ENCODE peak calls at places on chromosomes 12 and 14, in six cellular contexts. One of them, this sample, is unnamed.

GRCh38 chr14:51595831-51596472 is 55.8 kb upstream of the FRMD6 start:
- DNase-seq in gastrocnemius medialis: no peak
- DNase-seq in thoracic aorta: no peak
- DNase-seq in K562: no peak
- DNase-seq in lung: no peak
- DNase-seq in breast epithelium: no peak
- DNase-seq in this sample: no peak

GRCh38 chr12:120231316-120232011 is 30.6 kb upstream of the RPLP0 start:
- DNase-seq in gastrocnemius medialis: peak
- DNase-seq in thoracic aorta: peak
- DNase-seq in K562: peak
- DNase-seq in lung: peak
- DNase-seq in breast epithelium: no peak
- DNase-seq in this sample: peak

GRCh38 chr12:103840399-103840880 is 594 bp downstream of the NT5DC3 start:
- DNase-seq in gastrocnemius medialis: peak
- DNase-seq in thoracic aorta: peak
- DNase-seq in K562: peak
- DNase-seq in lung: no peak
- DNase-seq in breast epithelium: no peak
- DNase-seq in this sample: peak

GRCh38 chr12:53232641-53233538 is 881 bp upstream of the RARG start:
- DNase-seq in gastrocnemius medialis: no peak
- DNase-seq in thoracic aorta: no peak
- DNase-seq in K562: peak
- DNase-seq in lung: no peak
- DNase-seq in breast epithelium: no peak
- DNase-seq in this sample: peak

GRCh38 chr12:106769078-106769477 is 5.4 kb upstream of the RIC8B start:
- DNase-seq in gastrocnemius medialis: no peak
- DNase-seq in thoracic aorta: no peak
- DNase-seq in K562: no peak
- DNase-seq in lung: no peak
- DNase-seq in breast epithelium: no peak
- DNase-seq in this sample: no peak

GRCh38 chr14:90808759-90809529 is 7.3 kb downstream of the TTC7B start:
- DNase-seq in gastrocnemius medialis: no peak
- DNase-seq in thoracic aorta: no peak
- DNase-seq in K562: peak
- DNase-seq in lung: no peak
- DNase-seq in breast epithelium: no peak
- DNase-seq in this sample: no peak

GRCh38 chr12:16027012-16027411 is 115.9 kb downstream of the DERA start:
- DNase-seq in gastrocnemius medialis: no peak
- DNase-seq in thoracic aorta: no peak
- DNase-seq in K562: no peak
- DNase-seq in lung: no peak
- DNase-seq in breast epithelium: no peak
- DNase-seq in this sample: no peak

GRCh38 chr12:39619316-39619659 is 315 bp downstream of the ABCD2 start:
- DNase-seq in gastrocnemius medialis: no peak
- DNase-seq in thoracic aorta: no peak
- DNase-seq in K562: no peak
- DNase-seq in lung: no peak
- DNase-seq in breast epithelium: no peak
- DNase-seq in this sample: no peak

GRCh38 chr12:65826513-65827171 is 2.4 kb downstream of the HMGA2 start:
- DNase-seq in gastrocnemius medialis: no peak
- DNase-seq in thoracic aorta: no peak
- DNase-seq in K562: no peak
- DNase-seq in lung: no peak
- DNase-seq in breast epithelium: no peak
- DNase-seq in this sample: peak

GRCh38 chr14:22830329-22831010 is 783 bp downstream of the MRPL52 start:
- DNase-seq in gastrocnemius medialis: no peak
- DNase-seq in thoracic aorta: no peak
- DNase-seq in K562: no peak
- DNase-seq in lung: no peak
- DNase-seq in breast epithelium: no peak
- DNase-seq in this sample: no peak

GRCh38 chr12:45189766-45190403 is 26.0 kb upstream of the ANO6 start:
- DNase-seq in gastrocnemius medialis: no peak
- DNase-seq in thoracic aorta: no peak
- DNase-seq in K562: no peak
- DNase-seq in lung: no peak
- DNase-seq in breast epithelium: no peak
- DNase-seq in this sample: no peak

GRCh38 chr12:67068773-67069450 is 200.2 kb upstream of the CAND1 start:
- DNase-seq in gastrocnemius medialis: no peak
- DNase-seq in thoracic aorta: no peak
- DNase-seq in K562: peak
- DNase-seq in lung: no peak
- DNase-seq in breast epithelium: peak
- DNase-seq in this sample: peak

GRCh38 chr12:128938886-128939285 is 85.6 kb downstream of the GLT1D1 start:
- DNase-seq in gastrocnemius medialis: no peak
- DNase-seq in thoracic aorta: no peak
- DNase-seq in K562: no peak
- DNase-seq in lung: peak
- DNase-seq in breast epithelium: no peak
- DNase-seq in this sample: peak

GRCh38 chr12:107591095-107591375 is 94.6 kb upstream of the PWP1 start:
- DNase-seq in gastrocnemius medialis: no peak
- DNase-seq in thoracic aorta: no peak
- DNase-seq in K562: no peak
- DNase-seq in lung: no peak
- DNase-seq in breast epithelium: no peak
- DNase-seq in this sample: no peak

GRCh38 chr14:105333020-105333490 is 18.5 kb downstream of the PACS2 start:
- DNase-seq in gastrocnemius medialis: no peak
- DNase-seq in thoracic aorta: no peak
- DNase-seq in K562: no peak
- DNase-seq in lung: no peak
- DNase-seq in breast epithelium: no peak
- DNase-seq in this sample: no peak

GRCh38 chr14:90426663-90427062 is 29.8 kb downstream of the CALM1 start:
- DNase-seq in gastrocnemius medialis: no peak
- DNase-seq in thoracic aorta: no peak
- DNase-seq in K562: no peak
- DNase-seq in lung: no peak
- DNase-seq in breast epithelium: no peak
- DNase-seq in this sample: no peak

DNA sequence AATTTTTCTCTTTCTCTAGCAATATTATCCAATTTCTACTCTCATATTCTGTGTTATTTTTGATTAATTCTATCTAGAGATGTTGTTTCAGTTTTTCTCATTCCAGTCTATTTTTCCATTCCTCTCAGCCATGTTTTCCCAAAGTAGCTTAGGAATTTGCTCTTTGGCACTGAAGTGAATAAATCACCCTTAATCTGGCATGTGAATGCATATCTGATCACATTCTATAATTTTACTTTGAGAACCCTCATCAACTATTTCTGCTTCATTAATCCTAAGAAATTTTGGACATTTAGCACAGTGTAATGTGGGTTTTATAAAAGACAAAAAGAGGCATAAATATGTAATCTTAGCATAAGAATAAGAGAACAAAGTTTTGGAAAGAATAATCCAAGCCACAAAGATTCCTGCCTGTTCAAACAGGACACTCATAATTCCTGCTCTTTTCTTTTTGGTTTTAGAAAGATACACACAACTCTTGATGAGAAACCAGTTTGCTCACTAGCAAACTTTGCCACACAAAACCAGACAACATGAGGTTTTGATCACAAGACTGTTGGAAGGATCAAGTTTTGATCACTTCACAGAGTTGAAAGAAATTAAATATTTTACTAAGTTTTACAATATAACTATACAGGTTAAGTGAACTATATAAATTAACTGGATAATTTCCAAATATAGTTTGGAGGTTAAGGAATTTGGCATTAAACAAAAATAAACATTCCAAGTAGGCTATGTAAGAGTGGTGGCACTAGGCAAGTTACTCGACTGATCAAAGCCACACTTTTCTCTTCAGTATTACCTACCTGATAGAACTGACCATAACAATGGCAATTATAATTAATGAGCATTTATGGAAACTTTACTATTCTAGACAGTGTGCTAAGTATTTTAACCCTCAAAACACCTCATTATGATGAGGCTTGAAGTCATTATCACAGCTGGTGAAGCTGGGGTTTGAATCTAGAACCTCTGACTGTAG is 226.6 kb upstream of the TMTC1 start:
- DNase-seq in gastrocnemius medialis: no peak
- DNase-seq in thoracic aorta: no peak
- DNase-seq in K562: no peak
- DNase-seq in lung: no peak
- DNase-seq in breast epithelium: no peak
- DNase-seq in this sample: no peak
- H3K27ac ChIP-seq in gastrocnemius medialis: no peak
- H3K27ac ChIP-seq in thoracic aorta: peak
- H3K27ac ChIP-seq in K562: no peak
- H3K27ac ChIP-seq in lung: no peak
- H3K27ac ChIP-seq in breast epithelium: peak
- H3K27ac ChIP-seq in this sample: no peak

GRCh38 chr12:26113194-26113654 is 11.6 kb downstream of the BHLHE41 start:
- DNase-seq in gastrocnemius medialis: peak
- DNase-seq in thoracic aorta: no peak
- DNase-seq in K562: no peak
- DNase-seq in lung: no peak
- DNase-seq in breast epithelium: no peak
- DNase-seq in this sample: no peak
- H3K27ac ChIP-seq in gastrocnemius medialis: peak
- H3K27ac ChIP-seq in thoracic aorta: peak
- H3K27ac ChIP-seq in K562: no peak
- H3K27ac ChIP-seq in lung: peak
- H3K27ac ChIP-seq in breast epithelium: peak
- H3K27ac ChIP-seq in this sample: no peak

GRCh38 chr12:51818086-51818485 is 30.4 kb downstream of the FIGNL2 start:
- DNase-seq in gastrocnemius medialis: no peak
- DNase-seq in thoracic aorta: no peak
- DNase-seq in K562: no peak
- DNase-seq in lung: no peak
- DNase-seq in breast epithelium: no peak
- DNase-seq in this sample: no peak

GRCh38 chr12:51819851-51820720 is 28.4 kb downstream of the FIGNL2 start:
- DNase-seq in gastrocnemius medialis: no peak
- DNase-seq in thoracic aorta: no peak
- DNase-seq in K562: no peak
- DNase-seq in lung: no peak
- DNase-seq in breast epithelium: peak
- DNase-seq in this sample: no peak

GRCh38 chr12:51820721-51821422 is 27.6 kb downstream of the FIGNL2 start:
- DNase-seq in gastrocnemius medialis: no peak
- DNase-seq in thoracic aorta: no peak
- DNase-seq in K562: peak
- DNase-seq in lung: no peak
- DNase-seq in breast epithelium: no peak
- DNase-seq in this sample: peak

GRCh38 chr12:51817027-51817953 is 31.2 kb downstream of the FIGNL2 start:
- DNase-seq in gastrocnemius medialis: no peak
- DNase-seq in thoracic aorta: no peak
- DNase-seq in K562: no peak
- DNase-seq in lung: no peak
- DNase-seq in breast epithelium: no peak
- DNase-seq in this sample: no peak

DNA sequence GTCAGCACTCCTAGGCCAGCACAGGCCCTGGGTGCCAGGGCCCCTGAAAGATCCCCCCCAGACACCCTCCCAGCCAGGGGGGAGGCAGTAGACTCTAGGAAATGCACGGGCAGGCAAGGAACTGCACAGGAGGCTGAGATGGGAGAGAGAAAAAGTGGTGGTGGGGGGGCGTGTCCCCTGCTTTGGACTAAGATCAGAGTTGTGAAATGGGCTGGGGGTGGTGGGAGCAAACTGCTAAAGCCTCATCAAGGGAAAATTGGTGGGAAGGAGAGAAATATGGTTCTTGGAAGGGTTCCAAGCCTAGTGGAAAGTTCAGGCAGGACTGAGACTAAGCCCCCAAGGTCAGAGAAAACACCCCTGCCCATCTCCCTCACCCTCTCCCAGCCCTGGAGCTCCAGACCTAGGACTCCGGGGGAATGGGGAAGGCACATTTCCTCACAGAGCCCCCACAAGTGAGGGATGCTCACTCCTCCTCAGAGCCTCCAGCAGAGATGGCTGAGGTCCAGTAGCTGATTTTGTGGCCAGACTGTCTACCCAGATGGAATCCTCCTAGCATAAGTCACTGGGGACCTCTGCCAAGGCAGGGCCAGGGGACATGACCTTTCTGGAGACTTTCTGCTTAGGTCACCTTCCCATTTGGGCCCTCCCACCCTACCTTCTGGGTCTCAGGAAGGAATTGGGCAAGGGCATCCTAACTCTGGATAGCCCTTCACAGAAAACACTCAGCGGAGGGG is 29.8 kb downstream of the FIGNL2 start:
- DNase-seq in gastrocnemius medialis: no peak
- DNase-seq in thoracic aorta: no peak
- DNase-seq in K562: no peak
- DNase-seq in lung: no peak
- DNase-seq in breast epithelium: no peak
- DNase-seq in this sample: no peak
- H3K27ac ChIP-seq in gastrocnemius medialis: no peak
- H3K27ac ChIP-seq in thoracic aorta: no peak
- H3K27ac ChIP-seq in K562: no peak
- H3K27ac ChIP-seq in lung: no peak
- H3K27ac ChIP-seq in breast epithelium: no peak
- H3K27ac ChIP-seq in this sample: no peak

GRCh38 chr12:26666286-26666685 is 166.7 kb downstream of the ITPR2 start:
- DNase-seq in gastrocnemius medialis: no peak
- DNase-seq in thoracic aorta: no peak
- DNase-seq in K562: no peak
- DNase-seq in lung: no peak
- DNase-seq in breast epithelium: no peak
- DNase-seq in this sample: no peak
- H3K27ac ChIP-seq in gastrocnemius medialis: no peak
- H3K27ac ChIP-seq in thoracic aorta: no peak
- H3K27ac ChIP-seq in K562: no peak
- H3K27ac ChIP-seq in lung: no peak
- H3K27ac ChIP-seq in breast epithelium: no peak
- H3K27ac ChIP-seq in this sample: no peak

DNA sequence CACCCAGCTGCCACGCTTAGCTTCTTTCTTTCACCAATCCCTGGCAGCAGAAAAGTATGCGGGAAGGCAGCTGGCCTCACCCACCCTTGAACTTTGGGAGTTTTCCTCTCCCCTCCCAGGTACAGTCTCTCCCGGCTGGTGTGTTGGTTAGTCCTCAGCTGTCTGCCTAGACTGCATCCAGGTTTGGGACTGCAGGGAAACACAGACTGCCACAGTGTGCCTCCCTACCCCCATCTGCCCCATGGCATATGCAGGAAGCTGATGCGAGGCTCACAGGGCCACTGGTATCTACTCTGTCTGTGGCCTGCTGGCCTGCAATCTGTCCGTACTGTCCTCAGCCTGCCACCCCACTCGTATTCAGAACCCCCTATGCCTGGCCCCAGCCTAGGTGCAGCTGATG is 2.1 kb downstream of the CD9 start:
- DNase-seq in gastrocnemius medialis: no peak
- DNase-seq in thoracic aorta: no peak
- DNase-seq in K562: no peak
- DNase-seq in lung: no peak
- DNase-seq in breast epithelium: no peak
- DNase-seq in this sample: no peak
- H3K27ac ChIP-seq in gastrocnemius medialis: peak
- H3K27ac ChIP-seq in thoracic aorta: peak
- H3K27ac ChIP-seq in K562: no peak
- H3K27ac ChIP-seq in lung: peak
- H3K27ac ChIP-seq in breast epithelium: peak
- H3K27ac ChIP-seq in this sample: peak

GRCh38 chr12:31204995-31205582 is 120.9 kb downstream of the SINHCAF start:
- DNase-seq in gastrocnemius medialis: no peak
- DNase-seq in thoracic aorta: no peak
- DNase-seq in K562: no peak
- DNase-seq in lung: no peak
- DNase-seq in breast epithelium: no peak
- DNase-seq in this sample: peak
- H3K27ac ChIP-seq in gastrocnemius medialis: no peak
- H3K27ac ChIP-seq in thoracic aorta: no peak
- H3K27ac ChIP-seq in K562: no peak
- H3K27ac ChIP-seq in lung: no peak
- H3K27ac ChIP-seq in breast epithelium: no peak
- H3K27ac ChIP-seq in this sample: no peak

This sample was measured in RWPE1.